ENCODE peak calls at places on chromosomes 4 and X, in nine cellular contexts. F, P, A, H, Q, E, W, I and D are unnamed samples.

GRCh38 chrX:73903941-73904340 is 340.9 kb downstream of the CHIC1 start:
- DNase-seq in F (no peak), P (no peak), A (peak), H (no peak), Q (no peak), E (no peak), W (no peak), I (no peak), D (no peak)

GRCh38 chrX:10856797-10857196 is 236.4 kb upstream of the MID1 start:
- DNase-seq in F (no peak), P (no peak), A (no peak), H (no peak), Q (no peak), E (no peak), W (no peak), I (no peak), D (no peak)

GRCh38 chr4:168648929-168649328 is 152.1 kb downstream of the PALLD start:
- DNase-seq in F (no peak), P (no peak), A (no peak), H (no peak), Q (no peak), E (no peak), W (no peak), I (no peak), D (no peak)

GRCh38 chr4:81786063-81786763 is 314.5 kb upstream of the RASGEF1B start:
- DNase-seq in F (no peak), P (no peak), A (peak), H (no peak), Q (no peak), E (no peak), W (peak), I (no peak), D (peak)

GRCh38 chrX:123960956-123961267 is 594 bp upstream of the STAG2 start:
- DNase-seq in F (no peak), P (no peak), A (no peak), H (no peak), Q (no peak), E (no peak), W (no peak), I (no peak), D (no peak)

GRCh38 chr4:94507708-94508107 is 56.0 kb downstream of the PDLIM5 start:
- DNase-seq in F (peak), P (no peak), A (peak), H (no peak), Q (no peak), E (no peak), W (peak), I (no peak), D (no peak)

GRCh38 chrX:68261060-68261672 is 172.1 kb downstream of the OPHN1 start:
- DNase-seq in F (no peak), P (no peak), A (peak), H (no peak), Q (no peak), E (no peak), W (peak), I (no peak), D (no peak)

GRCh38 chrX:43953218-43953617 is 20.0 kb downstream of the NDP start:
- DNase-seq in F (no peak), P (no peak), A (no peak), H (no peak), Q (no peak), E (no peak), W (no peak), I (no peak), D (no peak)

GRCh38 chrX:132615396-132616131 is 126.7 kb upstream of the MBNL3 start:
- DNase-seq in F (no peak), P (peak), A (peak), H (peak), Q (no peak), E (peak), W (peak), I (peak), D (peak)

GRCh38 chr4:179313823-179314222 is 1871.6 kb upstream of the AGA start:
- DNase-seq in F (no peak), P (no peak), A (no peak), H (no peak), Q (no peak), E (no peak), W (no peak), I (no peak), D (no peak)

GRCh38 chrX:65985922-65986588 is 53.8 kb downstream of the VSIG4 start:
- DNase-seq in F (no peak), P (peak), A (peak), H (peak), Q (no peak), E (peak), W (peak), I (peak), D (peak)